ENCODE peak calls at places on chromosomes 11 and 22, in nine cellular contexts. K, L, T, C, D, W, V, B and R are unnamed samples. For H3K9me3, the result is how much of the 10 kb centered on the place peaks cover.

GRCh38 chr11:17972987-17973386 is 39.9 kb downstream of the SERGEF start:
- DNase-seq in C (no peak), D (peak), T (peak), L (peak), B (no peak), K (no peak), V (peak), W (peak), R (peak)

GRCh38 chr11:43937434-43938411 is 4.7 kb upstream of the C11orf96 start:
- DNase-seq in D (no peak), C (no peak), T (no peak), B (no peak), L (peak), W (peak), K (no peak), V (no peak), R (no peak)

GRCh38 chr11:78373689-78374088 is 43.9 kb downstream of the GAB2 start:
- DNase-seq in L (no peak), D (no peak), B (no peak), C (no peak), T (no peak), V (no peak), W (no peak), K (no peak), R (no peak)

GRCh38 chr11:14455648-14456430 is 43.8 kb downstream of the COPB1 start:
- DNase-seq in C (no peak), L (no peak), B (no peak), V (no peak), D (no peak), W (no peak), T (no peak), K (no peak), R (no peak)

GRCh38 chr11:12235945-12236743 is 125.8 kb downstream of the MICAL2 start:
- DNase-seq in W (peak), V (peak), L (no peak), B (no peak), T (no peak), C (no peak), D (peak), K (no peak), R (peak)

GRCh38 chr11:64763804-64764611 is 4.2 kb upstream of the PYGM start:
- DNase-seq in V (peak), W (no peak), K (peak), T (peak), L (no peak), B (no peak), D (no peak), C (no peak), R (no peak)

GRCh38 chr22:41009222-41009948 is 58.2 kb downstream of the RBX1 start:
- DNase-seq in D (no peak), K (no peak), C (no peak), B (no peak), T (no peak), L (no peak), W (peak), V (no peak), R (no peak)

GRCh38 chr11:46920709-46921108 is 2.4 kb upstream of the LRP4 start:
- DNase-seq in C (no peak), D (peak), T (peak), L (peak), W (peak), V (peak), B (no peak), K (no peak), R (no peak)

GRCh38 chr22:46619830-46620501 is at the start of gene GRAMD4:
- DNase-seq in K (no peak), T (peak), W (peak), B (peak), V (peak), D (peak), C (no peak), L (no peak), R (no peak)

GRCh38 chr11:26806209-26806608 is 84.3 kb upstream of the SLC5A12 start:
- DNase-seq in L (no peak), W (peak), D (no peak), B (no peak), C (no peak), V (no peak), T (no peak), K (no peak), R (no peak)

GRCh38 chr11:11841121-11841604 is 609 bp upstream of the USP47 start:
- DNase-seq in T (peak), C (no peak), W (no peak), L (no peak), B (peak), K (no peak), D (peak), V (peak), R (no peak)

GRCh38 chr11:128949791-128950454 is 7.3 kb upstream of the TP53AIP1 start:
- DNase-seq in L (no peak), K (no peak), V (no peak), W (peak), T (no peak), B (peak), D (no peak), C (no peak), R (no peak)

GRCh38 chr22:25012743-25013142 is 60.2 kb downstream of the KIAA1671 start:
- DNase-seq in C (no peak), K (no peak), W (no peak), L (no peak), T (no peak), D (no peak), B (no peak), V (no peak), R (no peak)

GRCh38 chr11:106249857-106250256 is 172.4 kb downstream of the AASDHPPT start:
- DNase-seq in D (no peak), L (no peak), B (no peak), K (no peak), V (no peak), W (peak), T (no peak), C (no peak), R (peak)

GRCh38 chr11:64040684-64041267 is 5.0 kb downstream of the FLRT1 start:
- DNase-seq in L (no peak), C (no peak), B (no peak), T (no peak), K (no peak), W (no peak), V (no peak), D (no peak), R (peak)

GRCh38 chr22:28927526-28928089 is 44.2 kb downstream of the ZNRF3 start:
- DNase-seq in L (no peak), V (no peak), W (no peak), B (no peak), T (no peak), K (no peak), C (no peak), D (no peak), R (no peak)

GRCh38 chr11:90243534-90243933 is 20.7 kb upstream of the CHORDC1 start:
- DNase-seq in C (no peak), B (no peak), T (no peak), V (no peak), L (no peak), K (no peak), W (no peak), D (no peak), R (no peak)

GRCh38 chr11:93039841-93040240 is 70.4 kb downstream of the MTNR1B start:
- DNase-seq in B (no peak), K (no peak), C (no peak), T (no peak), L (no peak), W (peak), D (no peak), V (no peak), R (no peak)

GRCh38 chr11:111878385-111878765 is 590 bp downstream of the FDXACB1 start:
- DNase-seq in C (no peak), W (peak), K (no peak), B (no peak), D (no peak), T (no peak), L (no peak), V (no peak), R (no peak)

GRCh38 chr11:46643531-46643930 is 26.2 kb downstream of the ATG13 start:
- DNase-seq in C (no peak), K (no peak), D (no peak), V (no peak), T (no peak), L (no peak), B (no peak), W (no peak), R (no peak)

GRCh38 chr22:19808873-19809478 is 45.7 kb downstream of the GNB1L start:
- DNase-seq in B (peak), T (no peak), L (peak), D (peak), V (no peak), C (no peak), K (no peak), W (no peak), R (no peak)

GRCh38 chr22:46109474-46110003 is 40.8 kb upstream of the PPARA start:
- DNase-seq in V (no peak), B (no peak), K (no peak), C (no peak), D (no peak), W (no peak), T (no peak), L (no peak), R (no peak)

GRCh38 chr11:14015711-14016110 is 53.2 kb downstream of the SPON1 start:
- DNase-seq in C (peak), T (no peak), B (no peak), D (no peak), K (no peak), L (peak), V (no peak), W (peak), R (no peak)

GRCh38 chr11:62266558-62266957 is 3.4 kb upstream of the SCGB2A2 start:
- DNase-seq in K (no peak), C (no peak), V (no peak), D (no peak), T (no peak), W (no peak), B (no peak), L (no peak), R (no peak)

GRCh38 chr11:13963169-13963948 is 836 bp downstream of the SPON1 start:
- DNase-seq in D (peak), K (no peak), B (peak), T (no peak), W (peak), L (no peak), C (no peak), V (no peak), R (no peak)

GRCh38 chr11:115980336-115980735 is 476.1 kb upstream of the CADM1 start:
- DNase-seq in T (no peak), W (no peak), K (no peak), C (no peak), D (no peak), L (no peak), B (no peak), V (no peak), R (no peak)

GRCh38 chr22:19641254-19641982 is 72.9 kb upstream of the SEPTIN5 start:
- DNase-seq in V (no peak), L (no peak), W (peak), K (no peak), D (no peak), C (no peak), T (no peak), B (no peak), R (no peak)

GRCh38 chr11:73625690-73626318 is 20.6 kb upstream of the PLEKHB1 start:
- DNase-seq in D (peak), W (peak), V (peak), T (peak), L (peak), B (peak), C (no peak), K (peak), R (peak)

GRCh38 chr11:73614591-73614990 is 16.7 kb upstream of the FAM168A start:
- DNase-seq in W (no peak), T (no peak), C (no peak), B (no peak), D (no peak), V (no peak), K (no peak), L (no peak), R (no peak)

GRCh38 chr22:50473855-50474671 is 772 bp downstream of the SBF1 start:
- DNase-seq in L (peak), K (no peak), V (no peak), W (peak), T (no peak), C (no peak), B (no peak), D (no peak), R (no peak)

GRCh38 chr22:26550498-26551033 is 38.3 kb upstream of the TFIP11 start:
- DNase-seq in V (peak), T (peak), C (no peak), W (peak), D (peak), B (peak), L (peak), K (no peak), R (no peak)

GRCh38 chr22:41021039-41021654 is 70.0 kb downstream of the RBX1 start:
- DNase-seq in D (peak), L (no peak), W (peak), B (peak), K (no peak), V (no peak), T (peak), C (no peak), R (no peak)

GRCh38 chr11:120750647-120751419 is 239.3 kb downstream of the GRIK4 start:
- DNase-seq in K (no peak), L (no peak), B (no peak), W (no peak), V (no peak), D (no peak), T (no peak), C (peak), R (no peak)

GRCh38 chr22:46366801-46367706 is 31.5 kb downstream of the TRMU start:
- DNase-seq in C (no peak), D (no peak), W (no peak), V (no peak), K (no peak), B (peak), L (no peak), T (peak), R (no peak)

GRCh38 chr11:67301313-67301921 is 1.9 kb upstream of the SSH3 start:
- DNase-seq in B (no peak), K (no peak), L (peak), C (no peak), V (no peak), W (no peak), D (no peak), T (peak), R (no peak)

GRCh38 chr11:114612686-114613085 is 17.1 kb upstream of the NXPE4 start:
- DNase-seq in B (no peak), V (no peak), K (no peak), C (no peak), D (no peak), L (no peak), T (no peak), W (no peak), R (no peak)
- H3K9me3 ChIP-seq in B (under half), V (under half), K (under half), C (under half), D (under half), L (under half), T (under half), W (under half), R (under half)

GRCh38 chr11:94832604-94833238 is 64.6 kb downstream of the AMOTL1 start:
- DNase-seq in K (no peak), C (no peak), B (no peak), L (no peak), V (no peak), D (no peak), T (no peak), W (no peak), R (no peak)

GRCh38 chr11:94831529-94831928 is 63.4 kb downstream of the AMOTL1 start:
- DNase-seq in B (no peak), V (no peak), T (no peak), K (no peak), L (no peak), C (no peak), D (no peak), W (no peak), R (no peak)

GRCh38 chr11:94834931-94835330 is 66.8 kb downstream of the AMOTL1 start:
- DNase-seq in C (no peak), B (no peak), V (no peak), D (no peak), L (no peak), T (no peak), K (no peak), W (peak), R (peak)

GRCh38 chr11:94828088-94828487 is 59.9 kb downstream of the AMOTL1 start:
- DNase-seq in B (no peak), C (no peak), D (no peak), T (no peak), V (no peak), L (no peak), W (no peak), K (no peak), R (no peak)

GRCh38 chr11:94830722-94831121 is 62.6 kb downstream of the AMOTL1 start:
- DNase-seq in L (no peak), T (no peak), D (no peak), K (no peak), C (no peak), B (no peak), W (no peak), V (no peak), R (no peak)
- H3K9me3 ChIP-seq in L (under half), T (under half), D (under half), K (under half), C (under half), B (under half), W (under half), V (under half), R (under half)

GRCh38 chr11:133338588-133338987 is 193.7 kb downstream of the OPCML start:
- DNase-seq in B (no peak), W (no peak), D (no peak), L (no peak), V (no peak), C (no peak), T (no peak), K (no peak), R (no peak)

GRCh38 chr11:133342453-133342852 is 189.8 kb downstream of the OPCML start:
- DNase-seq in L (no peak), K (no peak), W (no peak), T (no peak), B (no peak), C (no peak), V (no peak), D (no peak), R (no peak)

GRCh38 chr11:133337905-133338536 is 194.3 kb downstream of the OPCML start:
- DNase-seq in K (no peak), V (no peak), W (no peak), B (no peak), C (no peak), L (no peak), D (no peak), T (no peak), R (no peak)

GRCh38 chr11:133343951-133344350 is 188.3 kb downstream of the OPCML start:
- DNase-seq in B (no peak), D (no peak), V (no peak), T (no peak), C (no peak), K (no peak), L (no peak), W (no peak), R (no peak)

GRCh38 chr11:133339495-133340140 is 192.7 kb downstream of the OPCML start:
- DNase-seq in W (no peak), L (no peak), D (no peak), T (no peak), K (no peak), B (no peak), V (no peak), C (no peak), R (no peak)
- H3K9me3 ChIP-seq in W (under half), L (under half), D (under half), T (under half), K (under half), B (under half), V (under half), C (under half), R (under half)

DNA sequence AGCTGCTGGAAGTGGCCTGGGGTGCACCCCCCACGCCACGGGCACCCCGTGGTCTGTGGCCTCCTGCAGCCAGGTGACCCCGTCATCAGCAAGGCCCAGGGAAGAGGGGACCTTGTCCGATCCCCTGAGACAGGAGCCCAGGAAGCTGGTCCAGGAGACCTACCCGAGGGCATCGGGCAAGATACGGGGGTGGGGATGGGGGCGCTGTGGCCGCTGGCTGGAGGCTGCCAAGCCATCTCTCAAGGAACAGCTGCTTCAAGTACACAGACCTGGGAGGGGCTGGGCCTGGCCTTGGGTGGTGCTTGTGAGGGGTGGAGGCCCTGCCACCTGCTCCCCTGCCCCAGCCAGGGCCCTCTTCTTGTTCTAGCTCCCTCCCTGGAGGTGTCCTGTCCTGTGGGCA is 1272.1 kb downstream of the BRD1 start:
- DNase-seq in W (no peak), V (no peak), K (no peak), B (no peak), L (no peak), C (no peak), D (no peak), T (no peak), R (no peak)
- H3K9me3 ChIP-seq in W (under half), V (under half), K (under half), B (under half), L (under half), C (under half), D (under half), T (under half), R (under half)

GRCh38 chr22:30062256-30062655 is 18.0 kb upstream of the HORMAD2 start:
- DNase-seq in T (no peak), C (no peak), D (no peak), L (no peak), W (no peak), K (no peak), V (no peak), B (no peak), R (no peak)

GRCh38 chr22:30062934-30063333 is 17.3 kb upstream of the HORMAD2 start:
- DNase-seq in B (no peak), K (no peak), D (no peak), C (no peak), L (no peak), W (no peak), T (no peak), V (no peak), R (no peak)

DNA sequence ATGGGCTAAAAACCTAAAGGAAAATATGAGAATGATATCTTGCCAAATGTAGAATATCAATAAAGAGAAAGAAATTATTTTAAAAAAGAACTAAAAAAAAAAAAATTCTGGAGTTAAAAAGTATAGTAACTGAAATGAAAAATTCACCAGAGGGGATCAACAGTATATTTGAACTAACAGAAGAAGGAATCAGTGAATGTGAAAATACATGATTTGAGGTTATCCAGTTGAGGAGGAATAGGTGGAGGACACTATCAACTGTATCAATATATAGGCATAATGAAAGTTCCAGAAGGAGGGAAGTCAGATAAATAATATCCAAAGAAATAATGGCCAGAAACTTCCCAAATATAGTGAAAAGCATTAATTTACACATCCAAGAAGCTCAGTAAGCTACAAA is 16.1 kb upstream of the HORMAD2 start:
- DNase-seq in V (no peak), K (no peak), L (no peak), T (no peak), B (no peak), D (no peak), W (no peak), C (no peak), R (no peak)
- H3K9me3 ChIP-seq in V (under half), K (under half), L (under half), T (under half), B (under half), D (under half), W (under half), C (under half), R (under half)

GRCh38 chr22:48644997-48645396 is 1182.7 kb downstream of the BRD1 start:
- DNase-seq in C (no peak), B (no peak), V (no peak), D (no peak), K (no peak), W (no peak), T (no peak), L (no peak), R (no peak)

GRCh38 chr22:48644108-48644507 is 1183.6 kb downstream of the BRD1 start:
- DNase-seq in W (no peak), B (no peak), V (no peak), D (no peak), T (no peak), L (no peak), K (no peak), C (no peak), R (no peak)

GRCh38 chr22:48642550-48642949 is 1185.1 kb downstream of the BRD1 start:
- DNase-seq in L (no peak), C (no peak), B (no peak), V (no peak), W (no peak), T (no peak), K (no peak), D (no peak), R (no peak)

GRCh38 chr22:48641906-48642475 is 1185.7 kb downstream of the BRD1 start:
- DNase-seq in T (no peak), W (no peak), K (no peak), D (no peak), V (no peak), L (no peak), C (no peak), B (no peak), R (no peak)

GRCh38 chr22:48643066-48643731 is 1184.5 kb downstream of the BRD1 start:
- DNase-seq in W (no peak), K (no peak), L (no peak), C (no peak), V (no peak), T (no peak), B (no peak), D (no peak), R (no peak)
- H3K9me3 ChIP-seq in W (under half), K (under half), L (under half), C (under half), V (under half), T (under half), B (under half), D (under half), R (under half)

DNA sequence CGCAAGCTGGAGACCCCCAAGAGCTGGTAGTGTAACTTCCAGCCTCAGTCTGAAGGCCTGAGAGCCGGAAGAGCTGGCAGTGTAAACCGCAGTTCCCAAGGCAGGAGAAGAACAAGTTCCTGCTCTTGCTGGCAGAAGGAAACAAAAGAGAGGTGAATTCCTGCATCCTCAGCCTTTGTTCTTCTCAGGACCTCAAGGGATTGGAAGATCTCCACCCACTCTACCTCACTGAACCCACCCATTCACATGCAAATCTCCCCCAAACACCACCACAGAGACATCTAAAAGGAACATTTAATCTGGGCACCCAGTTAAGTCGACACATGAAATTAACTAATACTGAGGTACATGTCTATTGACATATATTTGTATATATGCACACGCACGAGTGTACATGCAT is 1310.3 kb downstream of the TBC1D22A start:
- DNase-seq in V (no peak), W (no peak), C (no peak), B (no peak), L (no peak), T (no peak), K (no peak), D (no peak), R (no peak)
- H3K9me3 ChIP-seq in V (under half), W (under half), C (under half), B (under half), L (under half), T (under half), K (under half), D (under half), R (under half)